ENCODE peak calls at places on chromosomes 2 and 18, in seven cellular contexts. M, N, H, P, A, C and R are unnamed samples.

GRCh38 chr2:206881708-206882335 is 57.5 kb upstream of the CPO start:
- DNase-seq in A (no peak), H (no peak), M (peak), C (no peak), P (no peak), N (no peak), R (no peak)

GRCh38 chr2:155080394-155080793 is 381.9 kb downstream of the KCNJ3 start:
- DNase-seq in A (no peak), H (no peak), M (no peak), C (no peak), N (no peak), P (no peak), R (no peak)

GRCh38 chr2:2762166-2762897 is 431.3 kb upstream of the MYT1L start:
- DNase-seq in P (no peak), N (no peak), C (no peak), A (no peak), H (no peak), M (no peak), R (no peak)

GRCh38 chr2:239245107-239245506 is 155.7 kb downstream of the HDAC4 start:
- DNase-seq in C (no peak), A (no peak), N (no peak), P (no peak), M (no peak), H (no peak), R (no peak)

GRCh38 chr2:773256-774160 is 96.3 kb upstream of the TMEM18 start:
- DNase-seq in M (no peak), C (no peak), H (no peak), A (no peak), N (no peak), P (no peak), R (no peak)

GRCh38 chr2:237533668-237534138 is 32.7 kb upstream of the PRLH start:
- DNase-seq in A (no peak), M (no peak), H (peak), P (no peak), N (no peak), C (peak), R (no peak)

GRCh38 chr2:129895526-129896082 is 83.9 kb upstream of the RAB6C start:
- DNase-seq in N (no peak), A (no peak), C (no peak), P (no peak), M (no peak), H (no peak), R (no peak)

GRCh38 chr2:187689372-187689771 is 135.1 kb upstream of the TFPI start:
- DNase-seq in P (no peak), N (peak), H (peak), M (peak), A (no peak), C (peak), R (no peak)

GRCh38 chr2:235002198-235003095 is 50.6 kb downstream of the SH3BP4 start:
- DNase-seq in M (peak), N (peak), H (peak), P (no peak), C (peak), A (no peak), R (no peak)

GRCh38 chr2:42407476-42407875 is 46.5 kb upstream of the COX7A2L start:
- DNase-seq in A (no peak), C (no peak), M (no peak), N (no peak), H (no peak), P (no peak), R (no peak)

GRCh38 chr2:6401301-6401700 is 464.4 kb downstream of the CMPK2 start:
- DNase-seq in N (peak), H (peak), A (no peak), C (no peak), P (no peak), M (peak), R (no peak)

GRCh38 chr2:150530168-150530567 is 42.7 kb upstream of the RND3 start:
- DNase-seq in H (no peak), A (no peak), P (no peak), C (no peak), N (no peak), M (no peak), R (no peak)

GRCh38 chr2:70484086-70484485 is 69.5 kb downstream of the TGFA start:
- DNase-seq in A (no peak), N (no peak), P (no peak), C (peak), H (no peak), M (no peak), R (no peak)

GRCh38 chr2:208112969-208113368 is 11.4 kb downstream of the CRYGD start:
- DNase-seq in C (peak), A (peak), M (no peak), P (no peak), N (no peak), H (no peak), R (no peak)

GRCh38 chr2:60556441-60556997 is 3.1 kb upstream of the BCL11A start:
- DNase-seq in C (no peak), N (no peak), P (no peak), M (no peak), A (no peak), H (no peak), R (no peak)

GRCh38 chr2:171598713-171599319 is 76.5 kb downstream of the CYBRD1 start:
- DNase-seq in P (no peak), N (peak), C (peak), A (peak), H (peak), M (peak), R (no peak)

GRCh38 chr2:85710687-85711577 is 16.8 kb downstream of the GNLY start:
- DNase-seq in H (peak), P (peak), N (no peak), A (no peak), C (no peak), M (peak), R (no peak)

GRCh38 chr2:134137182-134137595 is 116.7 kb upstream of the MGAT5 start:
- DNase-seq in N (peak), H (peak), C (peak), A (no peak), P (no peak), M (peak), R (no peak)

GRCh38 chr2:110120171-110121051 is 4.8 kb upstream of the MALL start:
- DNase-seq in C (no peak), P (no peak), H (no peak), A (no peak), N (no peak), M (no peak), R (no peak)

GRCh38 chr2:64668542-64668941 is 14.8 kb upstream of the SERTAD2 start:
- DNase-seq in P (no peak), M (no peak), C (no peak), H (no peak), N (no peak), A (no peak), R (no peak)

GRCh38 chr2:234172066-234172465 is 121.6 kb downstream of the SPP2 start:
- DNase-seq in P (no peak), C (no peak), A (no peak), M (peak), H (no peak), N (no peak), R (no peak)

GRCh38 chr2:98026927-98027522 is 31.3 kb upstream of the TMEM131 start:
- DNase-seq in H (no peak), P (no peak), M (no peak), C (no peak), N (no peak), A (no peak), R (no peak)

GRCh38 chr2:46131-46470 is 204 bp downstream of the FAM110C start:
- DNase-seq in H (no peak), C (no peak), P (no peak), N (no peak), M (no peak), A (no peak), R (no peak)

GRCh38 chr2:161775971-161776370 is 151.8 kb downstream of the SLC4A10 start:
- DNase-seq in N (no peak), A (no peak), P (no peak), C (no peak), H (no peak), M (no peak), R (no peak)

GRCh38 chr2:235854276-235854675 is 313.9 kb downstream of the GBX2 start:
- DNase-seq in N (no peak), C (peak), M (no peak), H (no peak), P (no peak), A (peak), R (no peak)

GRCh38 chr18:9539283-9539682 is 64.0 kb downstream of the RALBP1 start:
- DNase-seq in H (peak), A (no peak), N (peak), C (peak), P (no peak), M (peak), R (no peak)

GRCh38 chr2:141968377-141968920 is 162.4 kb downstream of the LRP1B start:
- DNase-seq in A (no peak), H (peak), P (no peak), M (no peak), C (peak), N (no peak), R (no peak)

GRCh38 chr2:85277416-85278158 is 50.2 kb downstream of the TGOLN2 start:
- DNase-seq in C (no peak), H (peak), P (peak), A (no peak), N (peak), M (peak), R (no peak)

GRCh38 chr2:9763356-9764152 is 79.7 kb upstream of the TAF1B start:
- DNase-seq in A (no peak), C (peak), H (peak), P (no peak), M (no peak), N (peak), R (no peak)

GRCh38 chr2:183244300-183244849 is 120.1 kb downstream of the NUP35 start:
- DNase-seq in M (no peak), P (no peak), H (no peak), C (no peak), N (no peak), A (peak), R (no peak)

GRCh38 chr2:229431331-229431954 is 160.4 kb upstream of the PID1 start:
- DNase-seq in C (peak), M (peak), N (peak), P (no peak), H (peak), A (no peak), R (no peak)

GRCh38 chr2:53442783-53443182 is 324.8 kb upstream of the CHAC2 start:
- DNase-seq in M (no peak), P (no peak), C (peak), A (peak), N (no peak), H (no peak), R (no peak)
- TF ChIP-seq CTCF in M (no peak), P (peak), C (peak), A (no peak), N (no peak), H (no peak), R (no peak)

DNA sequence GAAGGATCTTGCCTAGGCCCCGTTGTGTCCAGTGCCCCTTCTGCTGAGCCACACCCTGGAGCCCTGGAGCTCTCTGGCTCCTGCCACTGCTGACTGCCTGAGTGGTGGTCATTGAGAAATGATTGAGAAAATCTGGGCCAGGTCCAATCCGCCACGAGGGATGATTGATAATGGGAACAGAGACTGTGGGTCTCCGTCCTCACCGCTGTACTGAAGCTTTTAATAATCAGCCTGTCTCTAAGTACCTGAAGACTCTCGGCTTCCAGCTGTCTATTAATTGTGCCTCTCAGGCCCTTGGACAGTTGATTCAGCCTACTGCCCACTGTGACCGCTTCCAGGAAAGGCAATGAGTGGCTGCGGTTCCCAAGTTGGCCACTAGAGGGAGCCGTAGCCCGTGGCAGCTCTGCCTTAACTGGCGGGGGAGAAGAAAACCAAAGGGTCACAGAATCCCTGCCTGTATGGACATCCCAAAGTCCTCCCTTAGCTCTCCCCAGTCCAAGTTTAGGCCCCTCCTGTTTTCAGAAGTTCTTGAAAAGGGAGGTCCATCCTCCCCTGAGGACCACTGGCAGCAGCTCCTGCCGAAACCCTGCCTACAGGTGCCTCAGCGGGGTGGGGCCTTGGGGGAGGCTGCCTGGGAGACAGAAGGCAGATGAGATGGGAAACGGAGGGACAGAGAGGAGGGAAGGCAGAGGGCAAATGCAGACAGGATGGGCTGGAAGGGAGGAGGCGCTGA is 213.6 kb downstream of the TNS1 start:
- DNase-seq in A (peak), C (peak), P (peak), N (peak), M (peak), H (peak), R (peak)
- TF ChIP-seq CTCF in A (peak), C (peak), P (peak), N (peak), M (peak), H (peak), R (peak)

GRCh38 chr2:45699032-45699658 is 47.7 kb downstream of the PRKCE start:
- DNase-seq in H (peak), N (peak), M (peak), C (peak), P (no peak), A (no peak), R (no peak)

GRCh38 chr2:45696708-45697107 is 45.2 kb downstream of the PRKCE start:
- DNase-seq in N (no peak), H (no peak), C (no peak), P (no peak), M (no peak), A (no peak), R (no peak)

GRCh38 chr2:45697190-45697589 is 45.7 kb downstream of the PRKCE start:
- DNase-seq in H (no peak), C (no peak), M (no peak), P (no peak), A (no peak), N (no peak), R (no peak)

GRCh38 chr2:45698538-45698937 is 47.1 kb downstream of the PRKCE start:
- DNase-seq in C (peak), P (no peak), A (no peak), M (no peak), N (no peak), H (no peak), R (no peak)

DNA sequence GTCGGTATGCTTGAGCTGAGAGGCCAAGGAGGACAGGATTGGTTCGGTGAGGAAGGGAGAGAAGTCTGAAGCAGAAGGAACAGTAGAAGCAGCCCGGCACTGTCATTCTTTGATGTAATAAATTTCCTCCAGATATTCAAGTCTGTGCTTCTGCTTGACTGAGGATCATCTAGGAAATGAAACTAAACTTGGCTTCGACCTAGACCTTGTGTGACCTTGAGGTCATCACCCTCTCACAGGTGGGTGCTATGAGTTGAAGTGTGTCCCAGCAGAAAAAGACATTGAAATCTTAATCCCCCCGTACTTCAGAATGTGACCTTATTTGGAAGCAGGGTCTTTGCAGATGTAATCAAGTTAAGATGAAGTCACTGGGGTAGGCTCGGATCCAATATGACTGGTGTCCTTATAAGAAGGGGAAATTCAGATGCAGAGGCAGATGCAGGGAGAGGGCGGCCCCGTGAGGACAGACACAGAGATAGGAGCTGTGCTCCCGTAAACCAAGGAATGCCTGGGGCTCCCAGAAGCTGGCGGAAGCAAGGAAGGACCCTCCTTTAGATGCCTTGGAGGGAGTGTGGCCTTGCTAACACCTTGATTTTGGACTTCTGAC is 49.0 kb downstream of the PRKCE start:
- DNase-seq in C (no peak), H (no peak), P (no peak), M (no peak), N (no peak), A (peak), R (no peak)
- TF ChIP-seq CTCF in C (no peak), H (no peak), P (no peak), M (no peak), N (no peak), A (no peak), R (no peak)

DNA sequence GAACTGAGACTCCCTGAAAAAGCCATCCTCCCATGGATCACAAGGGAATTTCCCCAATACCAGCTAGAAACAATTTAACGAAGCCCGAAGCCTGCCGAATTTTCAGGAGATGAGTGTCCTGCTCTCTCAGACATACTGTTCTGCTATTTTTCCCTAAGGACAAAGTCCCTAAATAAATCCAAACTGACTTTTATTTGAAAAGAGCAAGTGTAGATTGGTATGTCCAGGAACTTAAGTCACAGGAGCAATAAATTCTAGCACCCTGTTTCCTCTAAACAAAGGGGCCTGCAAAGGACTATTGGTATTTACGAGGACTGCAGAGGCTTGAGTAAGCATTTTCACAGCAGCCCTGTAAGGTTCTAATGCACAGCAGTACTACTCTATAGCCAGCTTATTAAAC is 740.4 kb downstream of the NRXN1 start:
- DNase-seq in C (no peak), P (no peak), H (no peak), A (no peak), N (no peak), M (no peak), R (no peak)
- TF ChIP-seq CTCF in C (no peak), P (no peak), H (no peak), A (no peak), N (no peak), M (no peak), R (no peak)

DNA sequence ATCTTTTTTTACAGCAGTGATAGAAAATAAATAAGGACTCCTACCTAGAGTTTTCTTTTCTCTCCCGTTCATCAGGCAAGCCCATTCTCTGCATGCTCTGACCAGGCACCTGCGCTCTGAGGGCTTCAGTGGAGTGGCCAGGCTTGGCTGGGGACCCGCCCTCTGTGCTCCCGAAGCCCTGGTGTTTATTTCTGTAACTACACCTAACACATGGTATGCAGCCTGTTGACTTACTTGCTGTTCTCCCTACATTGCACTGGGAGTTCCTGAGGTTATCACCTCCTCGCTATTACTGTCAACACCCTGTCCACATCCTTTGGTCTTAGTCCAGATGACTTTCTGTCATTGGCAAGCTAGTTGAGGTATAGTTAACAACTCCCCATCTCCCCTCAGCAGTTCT is 317.7 kb downstream of the LPIN1 start:
- DNase-seq in A (peak), H (no peak), M (no peak), C (no peak), P (no peak), N (no peak), R (no peak)
- TF ChIP-seq CTCF in A (peak), H (no peak), M (no peak), C (no peak), P (peak), N (no peak), R (no peak)

GRCh38 chr2:45014016-45014702 is 4.9 kb upstream of the SIX2 start:
- DNase-seq in M (peak), H (peak), A (peak), C (no peak), N (no peak), P (peak), R (no peak)
- TF ChIP-seq CTCF in M (peak), H (no peak), A (peak), C (no peak), N (peak), P (peak), R (no peak)

DNA sequence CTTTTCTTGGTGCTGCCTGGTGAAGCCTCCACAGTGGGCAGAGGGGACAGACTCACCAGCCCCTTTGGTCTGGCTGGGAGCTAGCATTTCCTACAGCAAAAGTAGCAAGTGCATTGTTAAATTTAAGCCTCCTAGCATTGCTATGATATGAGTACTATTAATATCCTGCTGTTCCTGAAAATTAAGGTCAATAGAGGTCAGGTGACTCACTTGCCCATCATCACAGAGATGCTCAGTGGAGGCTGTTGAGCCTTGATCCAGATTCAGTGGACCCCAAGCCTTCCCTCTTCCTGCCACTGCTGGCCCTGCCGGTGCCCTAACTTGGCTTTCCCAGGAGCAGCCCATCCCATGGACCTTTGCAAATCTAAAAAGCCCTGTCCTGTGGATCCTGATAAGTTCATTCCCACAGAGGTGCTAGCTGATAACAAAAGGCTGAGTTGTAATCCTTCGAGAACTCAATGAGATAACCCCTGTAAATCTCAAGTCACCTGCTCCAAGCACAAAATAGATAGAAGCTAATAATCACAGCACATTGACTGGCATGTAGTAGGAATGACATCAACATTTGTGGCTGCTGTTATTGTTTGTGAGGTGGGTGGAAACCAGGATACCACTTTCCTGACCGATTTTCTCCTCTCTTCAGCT is 84.4 kb downstream of the THNSL2 start:
- DNase-seq in N (no peak), C (no peak), M (no peak), P (no peak), A (no peak), H (no peak), R (no peak)
- TF ChIP-seq CTCF in N (no peak), C (no peak), M (no peak), P (no peak), A (no peak), H (no peak), R (no peak)

GRCh38 chr2:15546297-15547098 is 14.6 kb downstream of the NBAS start:
- DNase-seq in A (peak), N (no peak), H (no peak), C (no peak), P (no peak), M (no peak), R (no peak)
- TF ChIP-seq CTCF in A (peak), N (no peak), H (peak), C (peak), P (no peak), M (peak), R (no peak)